ENCODE peak calls at places on chromosomes 2 and 18, in four cellular contexts. W is stomach, P is transverse colon, N is H1. T is an unnamed sample.

GRCh38 chr2:158464426-158465281 is 7.9 kb downstream of the PKP4 start:
- DNase-seq in P (no peak), W (no peak), N (no peak), T (no peak)

GRCh38 chr2:158967731-158968395 is 577 bp upstream of the TANC1 start:
- DNase-seq in W (peak), N (no peak), P (peak), T (peak)

GRCh38 chr2:12534646-12535263 is 182.0 kb upstream of the TRIB2 start:
- DNase-seq in W (no peak), P (no peak), N (no peak), T (no peak)

GRCh38 chr2:119184512-119184911 is 26.0 kb upstream of the C1QL2 start:
- DNase-seq in N (no peak), P (no peak), W (no peak), T (no peak)

GRCh38 chr18:5417342-5417741 is 121.8 kb upstream of the ZBTB14 start:
- DNase-seq in P (no peak), W (no peak), N (no peak), T (no peak)

GRCh38 chr2:110852541-110853263 is 120.3 kb downstream of the ACOXL start:
- DNase-seq in P (no peak), N (no peak), W (no peak), T (no peak)

GRCh38 chr18:23716516-23716915 is 27.3 kb downstream of the LAMA3 start:
- DNase-seq in W (no peak), P (no peak), N (peak), T (no peak)

GRCh38 chr2:112880696-112881095 is 30.3 kb upstream of the IL37 start:
- DNase-seq in N (no peak), W (no peak), P (no peak), T (no peak)

GRCh38 chr2:71070294-71071025 is 2.0 kb downstream of the NAGK start:
- DNase-seq in W (no peak), P (no peak), N (no peak), T (no peak)

GRCh38 chr2:191499874-191500565 is 177.9 kb upstream of the NABP1 start:
- DNase-seq in W (no peak), N (no peak), P (no peak), T (no peak)

GRCh38 chr2:112684415-112684775 is 36.4 kb upstream of the NT5DC4 start:
- DNase-seq in P (no peak), N (no peak), W (no peak), T (no peak)

GRCh38 chr2:203535784-203536590 is 886 bp upstream of the RAPH1 start:
- DNase-seq in P (no peak), N (no peak), W (no peak), T (no peak)

GRCh38 chr18:78727877-78728276 is 251.7 kb upstream of the SALL3 start:
- DNase-seq in W (peak), N (no peak), P (no peak), T (no peak)

GRCh38 chr2:241680827-241681599 is 5.6 kb downstream of the DTYMK start:
- DNase-seq in W (no peak), N (no peak), P (no peak), T (peak)

GRCh38 chr2:172986040-172986439 is 89.6 kb upstream of the MAP3K20 start:
- DNase-seq in W (no peak), P (no peak), N (no peak), T (no peak)

GRCh38 chr2:152320166-152320565 is 14.8 kb upstream of the FMNL2 start:
- DNase-seq in W (no peak), P (no peak), N (no peak), T (no peak)

GRCh38 chr2:64873472-64873924 is 115.7 kb upstream of the SLC1A4 start:
- DNase-seq in N (no peak), W (peak), P (peak), T (peak)

GRCh38 chr2:65658871-65659270 is 226.5 kb upstream of the SPRED2 start:
- DNase-seq in W (no peak), N (no peak), P (no peak), T (no peak)

GRCh38 chr2:14781148-14781547 is 148.6 kb downstream of the LRATD1 start:
- DNase-seq in N (no peak), P (no peak), W (no peak), T (no peak)

GRCh38 chr2:10410001-10410671 is 38.0 kb downstream of the ODC1 start:
- DNase-seq in W (no peak), N (no peak), P (no peak), T (no peak)

GRCh38 chr2:78992451-78992806 is 33.1 kb upstream of the REG3G start:
- DNase-seq in P (peak), N (peak), W (no peak), T (no peak)

GRCh38 chr2:143988082-143988481 is 531.8 kb downstream of the ZEB2 start:
- DNase-seq in N (no peak), W (no peak), P (no peak), T (no peak)

GRCh38 chr2:39234754-39235153 is 9.0 kb downstream of the CDKL4 start:
- DNase-seq in P (no peak), W (no peak), N (no peak), T (no peak)

GRCh38 chr18:2969695-2970094 is 43.2 kb downstream of the LPIN2 start:
- DNase-seq in W (no peak), P (no peak), N (no peak), T (no peak)

GRCh38 chr2:137348301-137348700 is 583.0 kb downstream of the THSD7B start:
- DNase-seq in P (no peak), W (no peak), N (no peak), T (no peak)

GRCh38 chr2:149089068-149089467 is 50.6 kb downstream of the LYPD6B start:
- DNase-seq in N (no peak), P (no peak), W (no peak), T (no peak)

GRCh38 chr2:152166633-152167032 is 8.9 kb downstream of the STAM2 start:
- DNase-seq in N (no peak), W (no peak), P (no peak), T (no peak)

GRCh38 chr2:181308731-181309130 is 148.5 kb upstream of the ITGA4 start:
- DNase-seq in W (no peak), P (no peak), N (no peak), T (no peak)

GRCh38 chr2:181307203-181307991 is 149.8 kb upstream of the ITGA4 start:
- DNase-seq in W (no peak), P (no peak), N (no peak), T (no peak)

GRCh38 chr2:181309161-181309560 is 148.0 kb upstream of the ITGA4 start:
- DNase-seq in P (no peak), W (no peak), N (no peak), T (no peak)

GRCh38 chr2:181310967-181311366 is 146.2 kb upstream of the ITGA4 start:
- DNase-seq in W (no peak), N (no peak), P (no peak), T (no peak)

GRCh38 chr2:181309576-181309975 is 147.6 kb upstream of the ITGA4 start:
- DNase-seq in W (no peak), P (no peak), N (no peak), T (no peak)
- H3K4me3 ChIP-seq in W (no peak), P (no peak), N (no peak), T (no peak)

DNA sequence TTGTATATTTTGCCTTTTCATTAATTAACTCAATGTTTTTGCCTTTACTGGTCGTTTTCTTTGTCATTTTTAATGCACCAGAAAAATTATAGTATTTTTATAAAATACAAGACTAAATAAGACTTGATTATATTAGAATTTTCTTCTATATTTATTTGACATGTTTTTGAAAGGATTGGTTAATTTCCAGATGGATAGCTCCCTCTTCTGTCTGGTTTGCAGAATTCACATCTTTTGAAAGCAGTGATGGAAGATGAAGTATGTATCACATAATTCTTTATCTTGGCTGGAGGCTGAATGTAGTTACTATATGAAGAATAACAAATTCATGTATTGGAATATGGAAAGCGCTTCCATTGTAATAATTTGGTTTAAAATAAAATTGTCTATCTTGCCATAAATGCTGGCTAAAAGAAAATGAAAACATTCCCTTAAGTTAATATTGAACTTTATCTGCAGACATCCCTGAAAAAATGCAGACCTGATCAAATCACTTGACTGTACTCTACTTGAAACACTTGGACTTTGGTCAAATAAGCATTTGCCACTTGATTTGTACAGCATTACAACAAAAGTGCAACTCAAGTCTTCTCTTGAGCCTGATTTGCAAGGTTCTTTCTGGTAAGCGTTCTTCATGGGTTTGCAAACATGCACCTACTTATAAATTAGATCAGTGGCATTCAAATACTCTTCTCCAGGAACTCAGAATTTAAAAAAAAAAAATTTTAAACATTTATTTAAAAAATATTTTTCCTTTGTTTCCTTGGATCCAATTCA is 86.4 kb upstream of the EFEMP1 start:
- DNase-seq in N (no peak), W (no peak), P (no peak), T (no peak)
- TF ChIP-seq EP300 in N (no peak), W (no peak), P (no peak), T (no peak)

DNA sequence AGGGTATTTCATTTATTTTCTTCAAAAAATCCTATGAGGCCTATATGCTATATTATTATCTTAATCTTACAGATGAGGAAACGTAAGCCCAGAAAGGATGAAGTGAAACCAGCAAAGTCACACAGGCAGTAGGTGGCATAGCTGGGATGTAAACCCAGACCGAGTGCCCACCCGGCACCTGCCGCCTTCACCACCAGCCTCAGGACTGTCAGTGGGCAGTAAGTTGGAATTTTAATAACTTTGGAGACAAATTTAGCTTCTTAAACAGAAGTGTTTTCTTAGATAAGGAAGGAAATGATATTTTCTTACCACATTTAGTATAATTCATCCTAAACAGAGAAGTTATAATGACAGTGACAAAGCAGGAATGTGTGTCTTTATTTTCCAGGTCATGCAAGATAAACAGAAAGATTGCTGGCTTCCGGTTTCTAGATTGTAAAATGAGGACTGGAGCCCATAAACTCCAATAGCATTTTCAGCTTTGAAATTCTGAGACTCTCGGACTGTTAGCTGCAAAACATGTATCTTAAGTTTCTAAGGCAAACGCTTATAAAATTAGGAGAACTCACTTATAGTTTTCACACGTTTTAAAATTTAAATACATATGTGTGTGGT is 59.3 kb downstream of the CD8B2 start:
- DNase-seq in P (no peak), W (no peak), N (no peak), T (no peak)
- H3K27ac ChIP-seq in P (no peak), W (no peak), N (no peak), T (no peak)

GRCh38 chr2:219506802-219507554 is 7.3 kb upstream of the ASIC4 start:
- DNase-seq in N (no peak), P (no peak), W (no peak), T (no peak)
- H3K4me3 ChIP-seq in N (no peak), P (no peak), W (no peak), T (no peak)

DNA sequence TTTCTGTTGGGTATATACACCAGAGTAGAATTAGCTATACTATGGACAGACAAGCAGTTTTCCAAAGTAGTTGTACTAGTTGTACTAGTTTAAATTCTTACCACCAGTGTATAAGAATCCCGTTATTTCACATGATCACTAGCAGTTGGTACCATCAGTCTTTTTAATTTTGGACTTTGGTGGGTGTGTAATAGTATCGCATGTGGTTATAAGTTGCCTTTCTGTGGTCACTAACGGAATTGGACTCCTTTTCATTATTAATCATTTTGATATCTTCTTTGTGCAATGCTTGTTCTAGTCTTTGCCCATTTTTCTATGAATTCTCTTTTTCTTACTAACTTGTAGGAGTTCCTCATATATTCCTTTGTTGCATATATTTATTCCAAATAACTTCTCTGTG is 89.8 kb downstream of the ASXL2 start:
- DNase-seq in W (no peak), N (no peak), P (no peak), T (no peak)
- TF ChIP-seq EP300 in W (no peak), N (no peak), P (no peak), T (no peak)

GRCh38 chr2:206079699-206080465 is 6.1 kb downstream of the INO80D start:
- DNase-seq in W (no peak), P (no peak), N (peak), T (no peak)

GRCh38 chr2:206080927-206081326 is 5.0 kb downstream of the INO80D start:
- DNase-seq in W (no peak), P (no peak), N (no peak), T (no peak)

GRCh38 chr2:206083602-206084467 is 2.1 kb downstream of the INO80D start:
- DNase-seq in P (peak), N (peak), W (peak), T (no peak)

GRCh38 chr2:206084468-206084869 is 1.5 kb downstream of the INO80D start:
- DNase-seq in P (peak), N (no peak), W (peak), T (peak)

DNA sequence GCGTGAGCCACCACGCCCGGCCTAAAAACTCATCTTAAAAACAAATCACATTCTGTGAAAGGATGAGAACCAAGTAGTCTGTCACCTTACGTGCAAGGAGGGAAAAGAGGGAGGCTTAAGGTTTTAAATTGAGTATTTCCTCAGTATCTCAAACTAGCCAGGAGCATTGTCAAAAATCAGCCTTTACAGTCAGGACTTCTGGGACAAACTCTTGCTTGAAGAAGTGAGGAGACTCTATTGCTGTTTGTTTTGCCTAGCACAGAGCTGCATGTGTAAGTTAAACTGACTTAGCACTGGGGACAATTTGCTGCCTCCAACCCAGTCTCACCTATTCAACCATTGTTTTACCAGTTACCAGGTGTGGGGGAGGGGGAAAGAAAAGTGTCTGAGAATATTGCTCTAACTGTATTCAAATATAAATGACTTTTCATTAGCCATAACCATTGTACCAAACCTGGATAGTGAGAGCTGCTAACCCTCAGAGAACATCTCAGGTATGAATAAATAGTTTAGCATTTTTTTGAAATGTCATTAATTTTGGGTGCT is 3.6 kb downstream of the INO80D start:
- DNase-seq in P (no peak), N (no peak), W (no peak), T (no peak)
- H3K27ac ChIP-seq in P (no peak), N (peak), W (no peak), T (no peak)

GRCh38 chr2:216619411-216620393 is 13.5 kb upstream of the IGFBP2 start:
- DNase-seq in W (no peak), P (no peak), N (no peak), T (no peak)
- H3K4me3 ChIP-seq in W (no peak), P (no peak), N (no peak), T (no peak)

GRCh38 chr2:101986386-101986785 is 5.4 kb upstream of the IL1R2 start:
- DNase-seq in W (no peak), P (no peak), N (no peak), T (no peak)

GRCh38 chr2:101988541-101988940 is 3.2 kb upstream of the IL1R2 start:
- DNase-seq in P (no peak), W (no peak), N (no peak), T (no peak)

GRCh38 chr2:101987832-101988231 is 3.9 kb upstream of the IL1R2 start:
- DNase-seq in N (no peak), W (no peak), P (no peak), T (no peak)

GRCh38 chr2:101985793-101986164 is 6.0 kb upstream of the IL1R2 start:
- DNase-seq in P (peak), W (no peak), N (no peak), T (no peak)

DNA sequence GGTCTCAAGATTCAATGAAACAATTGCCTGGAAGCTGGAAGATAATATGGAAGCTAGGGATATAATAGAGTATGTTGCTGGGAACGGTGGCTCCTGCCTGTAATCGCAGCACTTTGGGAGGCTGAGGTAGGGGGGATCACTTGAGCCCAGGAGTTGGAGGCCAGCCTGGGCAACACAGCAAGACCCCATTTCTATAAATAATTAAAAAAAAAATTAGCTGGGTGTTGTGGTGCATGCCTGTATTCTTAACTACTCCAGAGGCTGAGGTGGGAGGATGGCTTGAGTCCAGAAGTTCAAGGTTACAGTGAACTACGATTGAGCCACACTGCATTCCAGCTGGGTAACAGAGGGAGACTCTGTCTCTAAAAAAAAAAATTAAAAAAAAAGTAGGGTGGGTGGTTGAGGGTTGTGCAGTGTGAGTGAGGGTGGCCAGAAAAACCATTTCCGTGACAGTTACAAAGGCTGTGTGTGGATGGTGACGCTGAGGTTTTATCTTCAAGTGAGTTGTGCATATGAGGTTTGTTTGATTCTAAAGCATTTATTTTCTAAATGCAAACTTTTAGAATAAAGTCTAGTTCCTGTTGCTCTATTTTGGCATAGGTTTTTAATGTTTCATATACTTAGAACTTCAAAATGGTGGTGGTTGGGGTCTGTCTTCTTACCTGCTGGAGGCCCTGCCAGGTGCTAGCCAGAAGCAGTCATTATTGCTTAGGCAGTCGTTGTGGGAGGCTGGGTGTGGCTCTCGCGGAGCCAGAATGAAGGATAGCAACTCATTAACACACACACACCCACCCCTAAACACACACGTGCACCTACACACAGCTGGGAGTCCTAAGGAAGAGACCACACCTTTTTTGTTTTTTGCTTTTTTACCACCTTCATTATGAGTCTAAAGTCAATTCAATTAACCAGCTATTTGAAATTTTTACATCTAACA is 4.7 kb upstream of the IL1R2 start:
- DNase-seq in N (no peak), W (no peak), P (peak), T (no peak)
- TF ChIP-seq EP300 in N (no peak), W (no peak), P (no peak), T (no peak)

T was measured in ovary.